ENCODE peak calls at places on chromosomes 1 and 21, in seven cellular contexts. J is kidney tubule cell; H is NCI-H2081; L is anterior cingulate cortex; Q is heart left ventricle; A is COR-L47; D is activated CD8-positive, alpha-beta memory T cell treated with anti-CD3 and anti-CD28 coated beads, Interleukin-2, amount 50 U/mL, for 48 hours. I is an unnamed sample.
A peak's percentile ranks its signal among the peaks of the same experiment; 100 is the strongest.

GRCh38 chr1:167862432-167863076 is 51.4 kb downstream of the ADCY10 start:
- DNase-seq in J (peak; percentile 53), H (no peak), L (no peak), Q (no peak), A (no peak), D (no peak), I (peak; percentile 64)

GRCh38 chr1:100584761-100585745 is 47.1 kb downstream of the GPR88 start:
- DNase-seq in J (peak; percentile 32), H (no peak), L (no peak), Q (no peak), A (no peak), D (no peak), I (peak; percentile 14)

GRCh38 chr1:58779837-58780585 is 3.8 kb downstream of the JUN start:
- DNase-seq in J (peak; percentile 84), H (peak; percentile 84), L (no peak), Q (peak; percentile 27), A (peak; percentile 81), D (no peak), I (peak; percentile 45)

GRCh38 chr1:17648457-17649145 is 106.5 kb upstream of the ACTL8 start:
- DNase-seq in J (peak; percentile 22), H (no peak), L (no peak), Q (no peak), A (no peak), D (no peak), I (no peak)

GRCh38 chr1:212498243-212498642 is 65.5 kb downstream of the NENF start:
- DNase-seq in J (peak; percentile 61), H (no peak), L (no peak), Q (no peak), A (no peak), D (no peak), I (peak; percentile 61)

GRCh38 chr1:145720556-145720877 is 1.2 kb downstream of the CD160 start:
- DNase-seq in J (peak; percentile 92), H (no peak), L (no peak), Q (no peak), A (no peak), D (no peak), I (peak; percentile 83)

GRCh38 chr1:111448482-111448917 is 556 bp downstream of the WDR77 start:
- DNase-seq in J (peak; percentile 56), H (no peak), L (no peak), Q (no peak), A (no peak), D (no peak), I (peak; percentile 11)

GRCh38 chr21:45533731-45534571 is 8.3 kb downstream of the SLC19A1 start:
- DNase-seq in J (no peak), H (no peak), L (no peak), Q (no peak), A (no peak), D (peak; percentile 47), I (no peak)

GRCh38 chr1:192513697-192514096 is 61.9 kb upstream of the RGS1 start:
- DNase-seq in J (no peak), H (no peak), L (no peak), Q (no peak), A (no peak), D (no peak), I (no peak)

GRCh38 chr1:230381049-230381467 is 45.1 kb downstream of the PGBD5 start:
- DNase-seq in J (no peak), H (peak; percentile 3), L (no peak), Q (no peak), A (no peak), D (no peak), I (no peak)